ENCODE peak calls at places on chromosomes 5 and 9, in four cellular contexts. One of them, this sample, is unnamed. For H3K27me3, the result is how much of the 10 kb centered on the place peaks cover.

GRCh38 chr5:4924581-4924980 is 215.5 kb upstream of the ADAMTS16 start:
- DNase-seq in colonic mucosa: no peak
- DNase-seq in body of pancreas: no peak
- DNase-seq in brain microvascular endothelial cell: peak
- DNase-seq in this sample: no peak

GRCh38 chr9:123420560-123421210 is 64.7 kb downstream of the CRB2 start:
- DNase-seq in colonic mucosa: no peak
- DNase-seq in body of pancreas: no peak
- DNase-seq in brain microvascular endothelial cell: no peak
- DNase-seq in this sample: no peak

GRCh38 chr5:138611295-138612220 is 36.4 kb upstream of the HSPA9 start:
- DNase-seq in colonic mucosa: no peak
- DNase-seq in body of pancreas: peak
- DNase-seq in brain microvascular endothelial cell: no peak
- DNase-seq in this sample: peak

GRCh38 chr9:134192951-134193731 is 28.8 kb upstream of the RNU6ATAC start:
- DNase-seq in body of pancreas: peak
- DNase-seq in brain microvascular endothelial cell: no peak
- DNase-seq in colonic mucosa: no peak
- DNase-seq in this sample: peak

GRCh38 chr5:66986009-66986408 is 210.6 kb downstream of the CD180 start:
- DNase-seq in colonic mucosa: no peak
- DNase-seq in brain microvascular endothelial cell: no peak
- DNase-seq in body of pancreas: no peak
- DNase-seq in this sample: no peak

GRCh38 chr9:132410642-132411041 is 631 bp downstream of the CFAP77 start:
- DNase-seq in body of pancreas: no peak
- DNase-seq in brain microvascular endothelial cell: no peak
- DNase-seq in colonic mucosa: no peak
- DNase-seq in this sample: no peak

GRCh38 chr9:134099123-134099761 is 31.4 kb upstream of the BRD3 start:
- DNase-seq in colonic mucosa: peak
- DNase-seq in brain microvascular endothelial cell: peak
- DNase-seq in body of pancreas: peak
- DNase-seq in this sample: peak

GRCh38 chr5:27217977-27218376 is 179.6 kb upstream of the CDH9 start:
- DNase-seq in brain microvascular endothelial cell: no peak
- DNase-seq in colonic mucosa: no peak
- DNase-seq in body of pancreas: no peak
- DNase-seq in this sample: no peak

GRCh38 chr9:122954253-122954691 is 13.5 kb downstream of the RABGAP1 start:
- DNase-seq in colonic mucosa: no peak
- DNase-seq in brain microvascular endothelial cell: no peak
- DNase-seq in body of pancreas: no peak
- DNase-seq in this sample: no peak

GRCh38 chr5:134140530-134141201 is 26.2 kb downstream of the TCF7 start:
- DNase-seq in body of pancreas: peak
- DNase-seq in colonic mucosa: peak
- DNase-seq in brain microvascular endothelial cell: peak
- DNase-seq in this sample: peak

GRCh38 chr9:114850871-114851270 is 45.0 kb upstream of the TNFSF15 start:
- DNase-seq in colonic mucosa: no peak
- DNase-seq in brain microvascular endothelial cell: no peak
- DNase-seq in body of pancreas: no peak
- DNase-seq in this sample: no peak

GRCh38 chr5:8633706-8634105 is 764.8 kb downstream of the MTRR start:
- DNase-seq in colonic mucosa: no peak
- DNase-seq in brain microvascular endothelial cell: peak
- DNase-seq in body of pancreas: no peak
- DNase-seq in this sample: no peak

GRCh38 chr5:132770476-132771159 is 6.4 kb downstream of the SEPTIN8 start:
- DNase-seq in brain microvascular endothelial cell: no peak
- DNase-seq in body of pancreas: no peak
- DNase-seq in colonic mucosa: no peak
- DNase-seq in this sample: no peak

GRCh38 chr5:116297296-116297814 is 212.5 kb downstream of the COMMD10 start:
- DNase-seq in brain microvascular endothelial cell: no peak
- DNase-seq in colonic mucosa: no peak
- DNase-seq in body of pancreas: no peak
- DNase-seq in this sample: no peak

GRCh38 chr9:108443741-108444140 is 412.0 kb downstream of the ACTL7B start:
- DNase-seq in colonic mucosa: no peak
- DNase-seq in brain microvascular endothelial cell: no peak
- DNase-seq in body of pancreas: no peak
- DNase-seq in this sample: no peak

GRCh38 chr5:89407053-89407452 is 524.1 kb upstream of the MEF2C start:
- DNase-seq in colonic mucosa: no peak
- DNase-seq in brain microvascular endothelial cell: no peak
- DNase-seq in body of pancreas: no peak
- DNase-seq in this sample: no peak

GRCh38 chr9:134333234-134333873 is 7.1 kb downstream of the RXRA start:
- DNase-seq in colonic mucosa: peak
- DNase-seq in brain microvascular endothelial cell: no peak
- DNase-seq in body of pancreas: peak
- DNase-seq in this sample: peak

GRCh38 chr5:73378070-73378469 is 70.5 kb downstream of the FOXD1 start:
- DNase-seq in colonic mucosa: no peak
- DNase-seq in brain microvascular endothelial cell: no peak
- DNase-seq in body of pancreas: no peak
- DNase-seq in this sample: no peak

GRCh38 chr5:31936699-31937098 is 237.4 kb downstream of the GOLPH3 start:
- DNase-seq in brain microvascular endothelial cell: no peak
- DNase-seq in body of pancreas: no peak
- DNase-seq in colonic mucosa: no peak
- DNase-seq in this sample: no peak

GRCh38 chr9:35659340-35659739 is 1.2 kb downstream of the CCDC107 start:
- DNase-seq in body of pancreas: no peak
- DNase-seq in brain microvascular endothelial cell: peak
- DNase-seq in colonic mucosa: no peak
- DNase-seq in this sample: no peak

GRCh38 chr9:131236161-131236560 is 40.1 kb downstream of the FAM78A start:
- DNase-seq in colonic mucosa: no peak
- DNase-seq in brain microvascular endothelial cell: no peak
- DNase-seq in body of pancreas: no peak
- DNase-seq in this sample: no peak

GRCh38 chr9:97930972-97931371 is 7.0 kb downstream of the HEMGN start:
- DNase-seq in body of pancreas: no peak
- DNase-seq in colonic mucosa: no peak
- DNase-seq in brain microvascular endothelial cell: no peak
- DNase-seq in this sample: no peak

GRCh38 chr5:119220576-119221197 is 135.1 kb upstream of the TNFAIP8 start:
- DNase-seq in brain microvascular endothelial cell: no peak
- DNase-seq in body of pancreas: no peak
- DNase-seq in colonic mucosa: no peak
- DNase-seq in this sample: no peak

GRCh38 chr5:132684496-132684895 is 10.7 kb downstream of the IL4 start:
- DNase-seq in colonic mucosa: no peak
- DNase-seq in body of pancreas: no peak
- DNase-seq in brain microvascular endothelial cell: no peak
- DNase-seq in this sample: no peak

GRCh38 chr5:97070234-97070633 is 72.2 kb downstream of the LIX1 start:
- DNase-seq in brain microvascular endothelial cell: no peak
- DNase-seq in body of pancreas: no peak
- DNase-seq in colonic mucosa: no peak
- DNase-seq in this sample: no peak
- H3K4me3 ChIP-seq in brain microvascular endothelial cell: no peak
- H3K4me3 ChIP-seq in body of pancreas: no peak
- H3K4me3 ChIP-seq in colonic mucosa: no peak
- H3K4me3 ChIP-seq in this sample: no peak

DNA sequence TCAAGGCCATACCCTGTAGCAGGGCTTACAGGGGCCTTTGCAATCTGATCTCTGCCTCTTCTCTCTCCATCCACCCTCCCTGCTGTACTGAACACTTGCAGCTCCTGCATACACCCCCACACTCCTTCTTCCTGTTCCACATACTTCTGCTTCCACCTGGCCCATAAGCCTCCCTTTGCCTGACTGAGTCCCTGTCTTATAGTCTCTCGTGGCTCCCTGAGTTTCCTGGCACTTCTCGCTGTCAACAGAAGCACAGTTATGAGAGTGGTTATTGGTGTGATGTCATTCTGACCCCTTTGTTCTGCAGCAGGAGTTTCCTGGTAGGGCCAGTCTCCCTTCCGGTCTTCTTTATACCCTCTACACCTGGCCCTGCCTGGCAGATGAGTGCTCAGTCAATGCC is 20.3 kb upstream of the CSF1R start:
- DNase-seq in brain microvascular endothelial cell: no peak
- DNase-seq in body of pancreas: no peak
- DNase-seq in colonic mucosa: peak
- DNase-seq in this sample: no peak
- H3K27me3 ChIP-seq in brain microvascular endothelial cell: under half
- H3K27me3 ChIP-seq in body of pancreas: under half
- H3K27me3 ChIP-seq in colonic mucosa: under half
- H3K27me3 ChIP-seq in this sample: under half

GRCh38 chr9:128025756-128026155 is 41.4 kb downstream of the NAIF1 start:
- DNase-seq in brain microvascular endothelial cell: no peak
- DNase-seq in body of pancreas: no peak
- DNase-seq in colonic mucosa: no peak
- DNase-seq in this sample: no peak
- H3K4me3 ChIP-seq in brain microvascular endothelial cell: no peak
- H3K4me3 ChIP-seq in body of pancreas: no peak
- H3K4me3 ChIP-seq in colonic mucosa: no peak
- H3K4me3 ChIP-seq in this sample: no peak

DNA sequence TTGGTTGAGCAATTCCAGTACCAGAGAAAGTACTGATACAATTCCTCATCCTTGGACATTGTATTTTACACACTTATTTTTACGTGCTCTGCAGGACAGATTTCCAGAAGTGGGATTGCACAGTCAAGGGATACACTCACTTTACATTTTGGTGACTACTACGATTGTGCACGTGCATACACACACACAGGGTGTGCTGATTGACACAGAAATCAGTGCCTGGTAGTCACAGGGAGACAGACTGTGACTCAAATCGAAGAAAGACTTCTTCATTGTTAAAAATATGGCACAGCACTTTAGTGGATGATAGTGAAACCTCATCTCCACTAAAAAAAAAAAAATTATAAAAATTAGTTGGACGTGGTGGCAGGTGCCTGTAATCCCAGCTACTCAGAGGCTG is 1.5 kb downstream of the GARIN3 start:
- DNase-seq in body of pancreas: no peak
- DNase-seq in brain microvascular endothelial cell: no peak
- DNase-seq in colonic mucosa: no peak
- DNase-seq in this sample: no peak
- H3K27me3 ChIP-seq in body of pancreas: under half
- H3K27me3 ChIP-seq in brain microvascular endothelial cell: under half
- H3K27me3 ChIP-seq in colonic mucosa: under half
- H3K27me3 ChIP-seq in this sample: under half

DNA sequence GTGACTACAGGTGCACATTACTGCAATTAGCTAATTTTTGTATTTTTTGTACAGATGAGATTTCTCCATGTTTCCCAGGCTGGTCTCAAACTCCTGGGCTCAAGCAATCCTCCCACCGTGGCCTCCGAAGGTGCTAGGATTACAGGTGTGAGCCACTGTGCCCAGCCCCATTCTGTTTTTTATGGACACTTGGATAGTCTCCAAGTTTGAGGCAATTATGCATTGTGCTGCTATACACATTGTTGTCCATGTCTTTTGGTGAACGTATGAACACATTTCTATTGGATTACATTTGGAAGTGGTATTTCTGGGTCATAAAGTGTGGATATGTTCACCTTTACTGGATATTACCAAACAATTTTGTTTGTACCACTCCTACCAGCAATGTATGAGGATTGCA is 22.4 kb upstream of the PLPP1 start:
- DNase-seq in brain microvascular endothelial cell: no peak
- DNase-seq in body of pancreas: no peak
- DNase-seq in colonic mucosa: peak
- DNase-seq in this sample: no peak
- H3K4me3 ChIP-seq in brain microvascular endothelial cell: no peak
- H3K4me3 ChIP-seq in body of pancreas: no peak
- H3K4me3 ChIP-seq in colonic mucosa: no peak
- H3K4me3 ChIP-seq in this sample: no peak

GRCh38 chr9:138118601-138119071 is 241.1 kb downstream of the CACNA1B start:
- DNase-seq in colonic mucosa: peak
- DNase-seq in brain microvascular endothelial cell: no peak
- DNase-seq in body of pancreas: no peak
- DNase-seq in this sample: no peak

GRCh38 chr9:138121438-138122050 is 244.0 kb downstream of the CACNA1B start:
- DNase-seq in colonic mucosa: no peak
- DNase-seq in brain microvascular endothelial cell: no peak
- DNase-seq in body of pancreas: no peak
- DNase-seq in this sample: no peak

GRCh38 chr9:138120511-138121437 is 243.2 kb downstream of the CACNA1B start:
- DNase-seq in body of pancreas: no peak
- DNase-seq in colonic mucosa: no peak
- DNase-seq in brain microvascular endothelial cell: no peak
- DNase-seq in this sample: no peak

GRCh38 chr9:138119202-138120027 is 241.8 kb downstream of the CACNA1B start:
- DNase-seq in body of pancreas: no peak
- DNase-seq in brain microvascular endothelial cell: no peak
- DNase-seq in colonic mucosa: no peak
- DNase-seq in this sample: no peak

DNA sequence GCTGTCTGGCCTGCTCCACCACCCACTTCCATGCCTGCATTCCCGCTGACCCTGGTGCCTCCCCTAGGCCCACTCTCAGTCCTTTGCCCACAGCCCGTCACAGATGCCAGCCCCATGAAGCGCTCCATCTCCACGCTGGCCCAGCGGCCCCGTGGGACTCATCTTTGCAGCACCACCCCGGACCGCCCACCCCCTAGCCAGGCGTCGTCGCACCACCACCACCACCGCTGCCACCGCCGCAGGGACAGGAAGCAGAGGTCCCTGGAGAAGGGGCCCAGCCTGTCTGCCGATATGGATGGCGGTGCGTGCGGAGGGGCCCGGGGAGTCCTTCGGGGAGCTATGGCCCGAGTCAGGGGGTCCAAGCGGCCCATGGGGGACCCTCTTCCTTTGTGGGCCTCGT is 242.5 kb downstream of the CACNA1B start:
- DNase-seq in brain microvascular endothelial cell: no peak
- DNase-seq in body of pancreas: no peak
- DNase-seq in colonic mucosa: no peak
- DNase-seq in this sample: no peak
- H3K27me3 ChIP-seq in brain microvascular endothelial cell: under half
- H3K27me3 ChIP-seq in body of pancreas: under half
- H3K27me3 ChIP-seq in colonic mucosa: under half
- H3K27me3 ChIP-seq in this sample: under half

DNA sequence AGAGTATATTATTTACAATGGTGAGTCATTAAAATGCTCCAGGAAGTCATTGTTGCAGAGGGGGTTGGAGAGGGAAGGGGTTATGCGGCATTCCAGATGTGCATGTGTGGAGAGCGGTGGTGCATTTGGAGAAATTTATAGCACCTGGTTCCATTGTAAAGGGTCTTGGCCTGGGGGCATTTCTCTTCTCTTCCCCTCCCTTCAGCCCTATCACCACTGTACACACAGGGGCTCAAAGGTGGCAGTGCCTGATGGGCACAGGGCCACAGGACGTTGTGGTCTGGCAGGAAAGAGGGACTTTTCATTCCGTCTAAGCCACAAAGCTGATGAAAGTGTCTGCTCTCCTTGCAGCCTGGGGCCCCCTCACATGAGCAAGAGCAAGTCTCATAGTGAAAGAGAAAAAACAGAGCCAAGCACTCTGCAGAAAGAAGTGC is 442.4 kb upstream of the ZNF462 start:
- DNase-seq in colonic mucosa: no peak
- DNase-seq in body of pancreas: no peak
- DNase-seq in brain microvascular endothelial cell: peak
- DNase-seq in this sample: no peak
- H3K4me3 ChIP-seq in colonic mucosa: no peak
- H3K4me3 ChIP-seq in body of pancreas: no peak
- H3K4me3 ChIP-seq in brain microvascular endothelial cell: no peak
- H3K4me3 ChIP-seq in this sample: no peak

GRCh38 chr9:81637276-81637675 is 52.1 kb downstream of the TLE1 start:
- DNase-seq in colonic mucosa: no peak
- DNase-seq in body of pancreas: no peak
- DNase-seq in brain microvascular endothelial cell: no peak
- DNase-seq in this sample: no peak
- H3K27me3 ChIP-seq in colonic mucosa: under half
- H3K27me3 ChIP-seq in body of pancreas: under half
- H3K27me3 ChIP-seq in brain microvascular endothelial cell: under half
- H3K27me3 ChIP-seq in this sample: under half